ENCODE peak calls at places on chromosomes 12 and 14, in nine cellular contexts. One of them, this sample, is unnamed.

GRCh38 chr14:98599082-98599481 is 672.9 kb downstream of the BCL11B start:
- DNase-seq in astrocyte of the cerebellum: no peak
- DNase-seq in GM10248: no peak
- DNase-seq in CD4-positive, alpha-beta T cell: no peak
- DNase-seq in ovary: no peak
- DNase-seq in GM13976: no peak
- DNase-seq in cardiac fibroblast: no peak
- DNase-seq in psoas muscle: no peak
- DNase-seq in pancreas: no peak
- DNase-seq in this sample: no peak

GRCh38 chr12:67034110-67034879 is 234.9 kb upstream of the CAND1 start:
- DNase-seq in astrocyte of the cerebellum: peak
- DNase-seq in cardiac fibroblast: no peak
- DNase-seq in CD4-positive, alpha-beta T cell: no peak
- DNase-seq in GM10248: no peak
- DNase-seq in ovary: no peak
- DNase-seq in pancreas: no peak
- DNase-seq in GM13976: no peak
- DNase-seq in psoas muscle: no peak
- DNase-seq in this sample: no peak

GRCh38 chr12:42564540-42564939 is 25.0 kb downstream of the PRICKLE1 start:
- DNase-seq in astrocyte of the cerebellum: peak
- DNase-seq in GM10248: no peak
- DNase-seq in psoas muscle: no peak
- DNase-seq in GM13976: no peak
- DNase-seq in ovary: no peak
- DNase-seq in cardiac fibroblast: peak
- DNase-seq in pancreas: no peak
- DNase-seq in CD4-positive, alpha-beta T cell: no peak
- DNase-seq in this sample: no peak

GRCh38 chr12:74646831-74647230 is 109.2 kb downstream of the ATXN7L3B start:
- DNase-seq in astrocyte of the cerebellum: peak
- DNase-seq in CD4-positive, alpha-beta T cell: no peak
- DNase-seq in cardiac fibroblast: peak
- DNase-seq in GM10248: no peak
- DNase-seq in GM13976: no peak
- DNase-seq in ovary: no peak
- DNase-seq in pancreas: no peak
- DNase-seq in psoas muscle: no peak
- DNase-seq in this sample: no peak

GRCh38 chr14:96653597-96653996 is 143.6 kb upstream of the VRK1 start:
- DNase-seq in CD4-positive, alpha-beta T cell: no peak
- DNase-seq in pancreas: no peak
- DNase-seq in cardiac fibroblast: no peak
- DNase-seq in GM10248: no peak
- DNase-seq in GM13976: no peak
- DNase-seq in ovary: no peak
- DNase-seq in psoas muscle: no peak
- DNase-seq in astrocyte of the cerebellum: no peak
- DNase-seq in this sample: no peak

GRCh38 chr12:78157199-78157598 is 326.5 kb downstream of the NAV3 start:
- DNase-seq in astrocyte of the cerebellum: no peak
- DNase-seq in GM10248: no peak
- DNase-seq in psoas muscle: no peak
- DNase-seq in GM13976: no peak
- DNase-seq in CD4-positive, alpha-beta T cell: no peak
- DNase-seq in pancreas: no peak
- DNase-seq in ovary: no peak
- DNase-seq in cardiac fibroblast: no peak
- DNase-seq in this sample: no peak

GRCh38 chr14:68976160-68977067 is 2.7 kb downstream of the ACTN1 start:
- DNase-seq in pancreas: peak
- DNase-seq in CD4-positive, alpha-beta T cell: no peak
- DNase-seq in GM10248: no peak
- DNase-seq in GM13976: no peak
- DNase-seq in ovary: peak
- DNase-seq in cardiac fibroblast: no peak
- DNase-seq in psoas muscle: peak
- DNase-seq in astrocyte of the cerebellum: no peak
- DNase-seq in this sample: peak

GRCh38 chr14:99660794-99661193 is 15.9 kb downstream of the HHIPL1 start:
- DNase-seq in cardiac fibroblast: no peak
- DNase-seq in GM10248: no peak
- DNase-seq in GM13976: no peak
- DNase-seq in psoas muscle: no peak
- DNase-seq in astrocyte of the cerebellum: no peak
- DNase-seq in pancreas: no peak
- DNase-seq in CD4-positive, alpha-beta T cell: no peak
- DNase-seq in ovary: no peak
- DNase-seq in this sample: no peak

GRCh38 chr12:2536724-2537123 is 258.0 kb upstream of the FKBP4 start:
- DNase-seq in GM13976: no peak
- DNase-seq in CD4-positive, alpha-beta T cell: no peak
- DNase-seq in pancreas: no peak
- DNase-seq in psoas muscle: no peak
- DNase-seq in cardiac fibroblast: no peak
- DNase-seq in astrocyte of the cerebellum: no peak
- DNase-seq in GM10248: no peak
- DNase-seq in ovary: no peak
- DNase-seq in this sample: no peak

GRCh38 chr12:2537868-2538541 is 256.8 kb upstream of the FKBP4 start:
- DNase-seq in cardiac fibroblast: no peak
- DNase-seq in psoas muscle: no peak
- DNase-seq in GM10248: no peak
- DNase-seq in GM13976: no peak
- DNase-seq in pancreas: no peak
- DNase-seq in CD4-positive, alpha-beta T cell: no peak
- DNase-seq in astrocyte of the cerebellum: no peak
- DNase-seq in ovary: no peak
- DNase-seq in this sample: no peak

GRCh38 chr12:2539938-2540337 is 254.8 kb upstream of the FKBP4 start:
- DNase-seq in psoas muscle: no peak
- DNase-seq in GM10248: no peak
- DNase-seq in ovary: no peak
- DNase-seq in CD4-positive, alpha-beta T cell: no peak
- DNase-seq in GM13976: no peak
- DNase-seq in astrocyte of the cerebellum: no peak
- DNase-seq in pancreas: no peak
- DNase-seq in cardiac fibroblast: no peak
- DNase-seq in this sample: no peak

GRCh38 chr12:2532647-2533435 is 261.9 kb upstream of the FKBP4 start:
- DNase-seq in ovary: no peak
- DNase-seq in CD4-positive, alpha-beta T cell: no peak
- DNase-seq in GM10248: no peak
- DNase-seq in GM13976: no peak
- DNase-seq in psoas muscle: no peak
- DNase-seq in astrocyte of the cerebellum: no peak
- DNase-seq in cardiac fibroblast: no peak
- DNase-seq in pancreas: no peak
- DNase-seq in this sample: no peak

GRCh38 chr12:2535583-2536187 is 259.1 kb upstream of the FKBP4 start:
- DNase-seq in ovary: no peak
- DNase-seq in pancreas: no peak
- DNase-seq in GM10248: no peak
- DNase-seq in psoas muscle: no peak
- DNase-seq in astrocyte of the cerebellum: no peak
- DNase-seq in cardiac fibroblast: no peak
- DNase-seq in CD4-positive, alpha-beta T cell: no peak
- DNase-seq in GM13976: no peak
- DNase-seq in this sample: no peak
- TF ChIP-seq CTCF in ovary: no peak
- TF ChIP-seq CTCF in pancreas: no peak
- TF ChIP-seq CTCF in GM10248: no peak
- TF ChIP-seq CTCF in psoas muscle: no peak
- TF ChIP-seq CTCF in astrocyte of the cerebellum: no peak
- TF ChIP-seq CTCF in cardiac fibroblast: no peak
- TF ChIP-seq CTCF in CD4-positive, alpha-beta T cell: no peak
- TF ChIP-seq CTCF in GM13976: no peak
- TF ChIP-seq CTCF in this sample: no peak

DNA sequence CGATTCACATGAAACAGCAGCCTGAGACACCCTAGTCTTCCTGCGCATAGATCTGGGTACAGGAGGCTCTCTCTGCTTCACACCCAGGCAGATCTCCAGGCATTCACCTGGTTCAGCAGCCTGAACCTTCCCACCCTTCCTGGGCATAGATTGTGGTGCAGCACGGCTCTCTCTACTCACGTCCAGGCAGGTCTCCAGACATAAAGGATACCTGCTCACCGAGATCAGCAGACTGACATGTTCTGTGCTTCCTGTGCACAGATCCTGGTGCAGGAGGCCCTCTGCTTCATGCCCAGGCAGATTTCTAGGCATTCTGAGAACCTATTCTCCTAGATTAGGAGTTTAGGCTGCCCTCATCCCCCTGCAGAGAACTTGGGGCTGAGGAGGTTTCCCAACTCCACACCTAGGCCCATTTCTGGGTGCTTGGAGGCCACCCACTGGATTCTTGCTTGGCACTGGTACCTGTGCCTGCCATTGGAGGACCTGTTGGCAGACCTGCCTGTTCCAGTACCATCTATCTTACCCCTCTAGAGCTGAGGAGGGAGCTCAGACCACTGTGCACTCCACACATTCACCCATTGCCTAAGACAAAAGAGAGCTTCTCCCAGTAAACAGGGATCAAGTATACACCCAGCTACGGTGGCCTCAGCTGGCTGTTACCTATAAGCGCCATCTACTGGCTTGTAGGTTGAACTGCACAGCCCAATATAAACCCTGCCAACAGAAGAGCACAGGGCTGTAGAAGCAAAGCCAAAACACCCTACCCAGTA is 28.0 kb upstream of the GARIN6 start:
- DNase-seq in cardiac fibroblast: peak
- DNase-seq in astrocyte of the cerebellum: peak
- DNase-seq in ovary: no peak
- DNase-seq in pancreas: no peak
- DNase-seq in GM13976: no peak
- DNase-seq in GM10248: peak
- DNase-seq in CD4-positive, alpha-beta T cell: no peak
- DNase-seq in psoas muscle: no peak
- DNase-seq in this sample: no peak
- TF ChIP-seq CTCF in cardiac fibroblast: peak
- TF ChIP-seq CTCF in astrocyte of the cerebellum: peak
- TF ChIP-seq CTCF in ovary: no peak
- TF ChIP-seq CTCF in pancreas: peak
- TF ChIP-seq CTCF in GM13976: peak
- TF ChIP-seq CTCF in GM10248: peak
- TF ChIP-seq CTCF in CD4-positive, alpha-beta T cell: no peak
- TF ChIP-seq CTCF in psoas muscle: no peak
- TF ChIP-seq CTCF in this sample: no peak

GRCh38 chr14:104424406-104425072 is 155.0 kb upstream of the C14orf180 start:
- DNase-seq in GM10248: peak
- DNase-seq in GM13976: peak
- DNase-seq in ovary: peak
- DNase-seq in psoas muscle: no peak
- DNase-seq in pancreas: no peak
- DNase-seq in CD4-positive, alpha-beta T cell: no peak
- DNase-seq in cardiac fibroblast: no peak
- DNase-seq in astrocyte of the cerebellum: no peak
- DNase-seq in this sample: no peak

GRCh38 chr14:104425763-104426691 is 153.5 kb upstream of the C14orf180 start:
- DNase-seq in ovary: no peak
- DNase-seq in GM13976: no peak
- DNase-seq in CD4-positive, alpha-beta T cell: no peak
- DNase-seq in astrocyte of the cerebellum: no peak
- DNase-seq in cardiac fibroblast: no peak
- DNase-seq in psoas muscle: no peak
- DNase-seq in pancreas: no peak
- DNase-seq in GM10248: no peak
- DNase-seq in this sample: no peak

GRCh38 chr14:104423715-104424405 is 155.7 kb upstream of the C14orf180 start:
- DNase-seq in astrocyte of the cerebellum: no peak
- DNase-seq in CD4-positive, alpha-beta T cell: no peak
- DNase-seq in GM13976: peak
- DNase-seq in ovary: no peak
- DNase-seq in pancreas: peak
- DNase-seq in cardiac fibroblast: no peak
- DNase-seq in psoas muscle: no peak
- DNase-seq in GM10248: no peak
- DNase-seq in this sample: no peak

GRCh38 chr14:104426771-104427125 is 152.8 kb upstream of the C14orf180 start:
- DNase-seq in astrocyte of the cerebellum: no peak
- DNase-seq in ovary: no peak
- DNase-seq in GM10248: peak
- DNase-seq in psoas muscle: no peak
- DNase-seq in GM13976: peak
- DNase-seq in cardiac fibroblast: no peak
- DNase-seq in pancreas: no peak
- DNase-seq in CD4-positive, alpha-beta T cell: no peak
- DNase-seq in this sample: no peak

DNA sequence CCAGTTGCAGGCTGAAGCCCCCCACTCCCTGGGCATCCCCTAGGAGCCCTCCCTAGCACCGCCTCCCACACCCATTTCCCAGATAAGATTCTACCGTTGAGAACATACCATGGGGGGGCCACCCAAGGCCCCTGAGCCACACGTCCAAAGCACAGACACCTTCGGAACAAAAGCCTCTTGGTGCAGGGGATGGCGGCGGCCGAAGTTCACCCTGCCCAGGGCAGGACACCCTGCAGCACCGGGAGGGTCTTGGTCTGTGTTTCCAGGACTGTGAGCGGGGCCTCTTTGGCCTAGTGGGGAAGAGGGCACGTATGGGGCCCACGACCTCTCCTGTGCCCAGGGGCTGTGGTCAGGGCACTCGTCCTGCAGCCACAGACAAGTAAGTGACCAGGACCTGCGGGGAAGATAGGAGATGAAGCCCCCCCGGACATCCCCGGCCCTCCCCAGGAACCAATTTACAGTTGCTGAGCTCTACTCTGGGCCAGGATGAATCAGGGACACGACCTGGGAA is 154.3 kb upstream of the C14orf180 start:
- DNase-seq in GM13976: peak
- DNase-seq in cardiac fibroblast: no peak
- DNase-seq in CD4-positive, alpha-beta T cell: no peak
- DNase-seq in astrocyte of the cerebellum: no peak
- DNase-seq in ovary: no peak
- DNase-seq in pancreas: no peak
- DNase-seq in psoas muscle: no peak
- DNase-seq in GM10248: no peak
- DNase-seq in this sample: no peak
- TF ChIP-seq CTCF in GM13976: no peak
- TF ChIP-seq CTCF in cardiac fibroblast: no peak
- TF ChIP-seq CTCF in CD4-positive, alpha-beta T cell: no peak
- TF ChIP-seq CTCF in astrocyte of the cerebellum: no peak
- TF ChIP-seq CTCF in ovary: no peak
- TF ChIP-seq CTCF in pancreas: no peak
- TF ChIP-seq CTCF in psoas muscle: no peak
- TF ChIP-seq CTCF in GM10248: no peak
- TF ChIP-seq CTCF in this sample: no peak

GRCh38 chr14:33733721-33734120 is 217.2 kb downstream of the EGLN3 start:
- DNase-seq in astrocyte of the cerebellum: no peak
- DNase-seq in GM10248: no peak
- DNase-seq in psoas muscle: no peak
- DNase-seq in cardiac fibroblast: no peak
- DNase-seq in ovary: no peak
- DNase-seq in pancreas: no peak
- DNase-seq in CD4-positive, alpha-beta T cell: no peak
- DNase-seq in GM13976: no peak
- DNase-seq in this sample: no peak

GRCh38 chr14:33730163-33730562 is 220.7 kb downstream of the EGLN3 start:
- DNase-seq in astrocyte of the cerebellum: no peak
- DNase-seq in GM13976: no peak
- DNase-seq in GM10248: no peak
- DNase-seq in psoas muscle: no peak
- DNase-seq in CD4-positive, alpha-beta T cell: no peak
- DNase-seq in ovary: no peak
- DNase-seq in pancreas: no peak
- DNase-seq in cardiac fibroblast: peak
- DNase-seq in this sample: no peak

GRCh38 chr14:33736299-33736698 is 214.6 kb downstream of the EGLN3 start:
- DNase-seq in ovary: no peak
- DNase-seq in GM13976: no peak
- DNase-seq in GM10248: no peak
- DNase-seq in astrocyte of the cerebellum: no peak
- DNase-seq in psoas muscle: no peak
- DNase-seq in CD4-positive, alpha-beta T cell: no peak
- DNase-seq in pancreas: no peak
- DNase-seq in cardiac fibroblast: no peak
- DNase-seq in this sample: no peak

GRCh38 chr14:33734387-33734786 is 216.5 kb downstream of the EGLN3 start:
- DNase-seq in pancreas: no peak
- DNase-seq in CD4-positive, alpha-beta T cell: no peak
- DNase-seq in ovary: no peak
- DNase-seq in GM13976: no peak
- DNase-seq in GM10248: no peak
- DNase-seq in psoas muscle: no peak
- DNase-seq in astrocyte of the cerebellum: no peak
- DNase-seq in cardiac fibroblast: no peak
- DNase-seq in this sample: no peak

DNA sequence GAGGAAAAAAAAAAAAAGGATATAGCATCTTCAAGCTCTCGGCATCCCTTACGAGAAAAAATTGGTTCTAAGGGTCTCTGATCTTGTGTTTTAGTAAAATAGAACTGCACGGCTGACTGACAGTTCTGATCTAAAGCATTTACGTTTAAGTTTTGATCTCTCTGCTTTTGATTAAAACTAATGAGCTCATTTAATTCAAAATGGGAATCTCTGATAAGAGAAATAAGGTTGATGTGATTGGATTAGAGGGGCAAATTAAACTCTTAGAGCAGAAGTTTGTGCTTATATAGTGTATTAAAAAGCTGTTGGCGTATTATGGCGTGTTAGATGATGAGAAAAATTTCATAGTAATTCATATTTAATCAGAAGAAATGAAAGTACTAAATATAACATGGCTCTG is 217.6 kb downstream of the EGLN3 start:
- DNase-seq in CD4-positive, alpha-beta T cell: no peak
- DNase-seq in GM10248: no peak
- DNase-seq in cardiac fibroblast: no peak
- DNase-seq in astrocyte of the cerebellum: no peak
- DNase-seq in ovary: no peak
- DNase-seq in GM13976: no peak
- DNase-seq in pancreas: no peak
- DNase-seq in psoas muscle: no peak
- DNase-seq in this sample: no peak
- TF ChIP-seq CTCF in CD4-positive, alpha-beta T cell: no peak
- TF ChIP-seq CTCF in GM10248: no peak
- TF ChIP-seq CTCF in cardiac fibroblast: no peak
- TF ChIP-seq CTCF in astrocyte of the cerebellum: no peak
- TF ChIP-seq CTCF in ovary: no peak
- TF ChIP-seq CTCF in GM13976: no peak
- TF ChIP-seq CTCF in pancreas: no peak
- TF ChIP-seq CTCF in psoas muscle: no peak
- TF ChIP-seq CTCF in this sample: no peak

This sample was measured in mucosa of descending colon.